ENCODE peak calls at places on chromosomes 2 and 18, in eight cellular contexts. H, M, W, Q, I, E, Y and Z are unnamed samples.

GRCh38 chr2:43482974-43483373 is 112.9 kb downstream of the THADA start:
- DNase-seq in Y (no peak), E (peak; percentile 56), M (no peak), Q (no peak), I (no peak), H (peak; percentile 94), W (peak; percentile 36), Z (peak; percentile 58)

GRCh38 chr2:54259413-54260240 is 3.6 kb upstream of the TSPYL6 start:
- DNase-seq in H (no peak), W (peak; percentile 22), E (peak; percentile 8), Q (no peak), M (no peak), I (no peak), Y (no peak), Z (no peak)

GRCh38 chr2:171630812-171631626 is 56.2 kb upstream of the DYNC1I2 start:
- DNase-seq in Y (no peak), W (no peak), Q (no peak), E (no peak), M (no peak), I (no peak), H (no peak), Z (no peak)

GRCh38 chr2:46909771-46910419 is 5.7 kb downstream of the MCFD2 start:
- DNase-seq in E (peak; percentile 90), W (peak; percentile 88), I (no peak), M (no peak), Q (no peak), Y (no peak), H (peak; percentile 85), Z (peak; percentile 71)

GRCh38 chr2:190679813-190680591 is 31.1 kb downstream of the NAB1 start:
- DNase-seq in E (peak; percentile 41), W (peak; percentile 21), I (peak; percentile 12), M (peak; percentile 83), Y (peak; percentile 70), Q (no peak), H (peak; percentile 41), Z (no peak)

GRCh38 chr2:216049452-216049851 is 32.2 kb downstream of the PECR start:
- DNase-seq in H (no peak), E (no peak), Y (no peak), W (no peak), Q (no peak), I (no peak), M (no peak), Z (no peak)

GRCh38 chr2:18932864-18933263 is 343.5 kb upstream of the NT5C1B start:
- DNase-seq in H (no peak), E (no peak), W (peak; percentile 8), I (no peak), Q (no peak), M (no peak), Y (no peak), Z (peak; percentile 37)

GRCh38 chr2:7180641-7181370 is 263.6 kb downstream of the RNF144A start:
- DNase-seq in E (peak; percentile 95), I (no peak), H (peak; percentile 27), M (no peak), Q (no peak), Y (no peak), W (no peak), Z (peak; percentile 31)

GRCh38 chr2:225270861-225271260 is 128.6 kb upstream of the NYAP2 start:
- DNase-seq in M (no peak), W (peak; percentile 53), I (no peak), Q (no peak), E (peak; percentile 83), H (peak; percentile 80), Y (no peak), Z (peak; percentile 43)

GRCh38 chr2:227759411-227760113 is 13.9 kb downstream of the SCYGR8 start:
- DNase-seq in Q (no peak), H (no peak), I (peak; percentile 33), Y (no peak), M (no peak), W (no peak), E (no peak), Z (no peak)

GRCh38 chr2:145325485-145325884 is 805.6 kb upstream of the ZEB2 start:
- DNase-seq in M (no peak), I (no peak), Q (no peak), H (no peak), E (peak; percentile 76), W (no peak), Y (no peak), Z (no peak)

GRCh38 chr2:3338360-3338759 is 39.3 kb downstream of the EIPR1 start:
- DNase-seq in I (no peak), Q (no peak), E (no peak), Y (no peak), H (no peak), W (no peak), M (no peak), Z (no peak)

GRCh38 chr18:45771587-45771986 is 47.6 kb downstream of the SLC14A1 start:
- DNase-seq in Y (no peak), M (no peak), Q (no peak), E (no peak), W (peak; percentile 78), I (no peak), H (no peak), Z (no peak)

GRCh38 chr2:234033174-234033573 is 17.3 kb upstream of the SPP2 start:
- DNase-seq in W (peak; percentile 12), E (no peak), M (no peak), Q (no peak), I (no peak), Y (no peak), H (peak; percentile 68), Z (no peak)

GRCh38 chr2:69306897-69307695 is 79.9 kb downstream of the GFPT1 start:
- DNase-seq in W (peak; percentile 77), Y (peak; percentile 87), E (peak; percentile 78), Q (no peak), H (peak; percentile 79), I (peak; percentile 72), M (peak; percentile 89), Z (peak; percentile 81)
- TF ChIP-seq CTCF in W (peak; percentile 93), Y (peak; percentile 51), E (peak; percentile 88), Q (peak; percentile 85), H (peak; percentile 76), I (peak; percentile 70), M (peak; percentile 58), Z (peak; percentile 84)

GRCh38 chr2:176079851-176080539 is 3.8 kb downstream of the EVX2 start:
- DNase-seq in H (peak; percentile 54), Y (no peak), M (peak; percentile 90), E (no peak), I (peak; percentile 66), Q (no peak), W (peak; percentile 30), Z (peak; percentile 52)
- TF ChIP-seq CTCF in H (peak; percentile 38), Y (peak; percentile 54), M (peak; percentile 98), E (peak; percentile 47), I (peak; percentile 96), Q (peak; percentile 39), W (peak; percentile 67), Z (peak; percentile 46)

GRCh38 chr2:274503-274902 is 9.8 kb downstream of the ACP1 start:
- DNase-seq in Q (no peak), I (no peak), Y (no peak), M (peak; percentile 19), E (no peak), W (no peak), H (no peak), Z (no peak)
- TF ChIP-seq CTCF in Q (no peak), I (no peak), Y (no peak), M (no peak), E (peak; percentile 54), W (no peak), H (no peak), Z (no peak)

DNA sequence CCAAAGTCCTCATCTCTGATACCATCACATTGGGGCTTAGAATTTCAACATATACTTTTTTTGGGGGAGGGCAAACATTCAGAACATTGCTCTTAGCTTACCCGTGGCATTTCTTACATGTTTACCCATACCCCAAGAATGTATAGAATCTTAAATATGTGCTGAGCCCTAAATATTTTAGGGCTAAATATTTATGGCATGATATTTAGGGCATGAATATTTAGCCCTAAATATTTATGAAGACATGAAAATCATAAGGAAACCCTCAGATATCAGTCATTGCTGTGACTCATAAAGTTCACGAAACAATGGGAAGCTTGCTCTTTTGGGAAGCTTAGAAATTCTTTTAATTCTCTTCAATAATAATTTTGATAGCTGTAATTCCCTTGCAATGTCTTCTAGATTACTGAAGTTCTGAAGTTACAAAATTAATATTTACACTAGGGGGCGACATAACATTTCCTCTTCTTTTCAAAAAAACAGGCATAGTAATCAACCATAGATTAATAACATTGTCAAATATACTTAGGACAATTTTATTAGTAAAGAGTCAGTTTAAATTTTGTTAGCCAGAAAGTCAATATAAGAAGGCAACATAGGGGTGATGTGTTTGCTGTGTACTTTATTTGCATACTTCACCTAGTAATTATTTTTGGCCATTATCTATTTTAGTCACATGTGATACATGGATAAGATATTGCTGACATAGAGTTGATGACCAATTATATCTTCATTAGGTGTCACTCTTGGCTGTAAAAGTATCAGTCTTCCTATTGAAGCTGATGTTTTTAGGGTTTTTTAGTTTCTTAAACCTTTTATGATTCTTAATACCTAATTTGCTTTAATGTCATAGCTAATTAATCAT is 13.1 kb downstream of the ZNF804A start:
- DNase-seq in E (peak; percentile 74), I (no peak), H (peak; percentile 40), Q (no peak), Y (no peak), M (no peak), W (peak; percentile 48), Z (peak; percentile 27)
- TF ChIP-seq CTCF in E (peak; percentile 77), I (peak; percentile 65), H (peak; percentile 40), Q (peak; percentile 33), Y (no peak), M (peak; percentile 40), W (peak; percentile 60), Z (peak; percentile 46)

GRCh38 chr2:29314816-29315571 is 199.8 kb downstream of the CLIP4 start:
- DNase-seq in W (no peak), I (no peak), Q (no peak), H (no peak), E (peak; percentile 59), Y (peak; percentile 54), M (peak; percentile 16), Z (peak; percentile 12)
- TF ChIP-seq CTCF in W (no peak), I (peak; percentile 16), Q (no peak), H (no peak), E (peak; percentile 27), Y (no peak), M (no peak), Z (peak; percentile 17)

GRCh38 chr2:101860157-101860556 is 131.6 kb upstream of the IL1R2 start:
- DNase-seq in W (no peak), E (no peak), M (peak; percentile 36), Q (no peak), Y (no peak), I (no peak), H (no peak), Z (no peak)
- TF ChIP-seq CTCF in W (no peak), E (peak; percentile 24), M (no peak), Q (no peak), Y (no peak), I (no peak), H (no peak), Z (no peak)

GRCh38 chr2:116820986-116821385 is 993.5 kb upstream of the DDX18 start:
- DNase-seq in I (no peak), M (no peak), Y (no peak), H (no peak), W (no peak), E (no peak), Q (no peak), Z (no peak)

DNA sequence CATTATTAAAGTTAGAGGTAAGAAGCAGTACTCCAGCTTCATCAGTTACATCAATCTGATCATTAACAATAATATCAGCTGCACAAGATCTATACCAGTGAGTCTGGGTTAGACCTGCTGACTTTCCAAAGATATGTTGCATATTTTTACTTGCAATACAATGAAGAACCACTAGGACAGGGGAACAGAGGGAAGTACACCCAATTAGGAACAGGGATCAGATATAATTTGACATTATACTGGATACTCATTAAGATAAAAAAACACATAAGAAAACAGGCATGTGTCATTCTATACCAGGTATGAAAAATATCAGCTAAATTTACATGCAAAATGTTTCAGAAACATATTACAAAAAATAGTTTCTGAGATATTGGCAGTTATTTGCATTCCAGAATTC is 995.1 kb upstream of the DDX18 start:
- DNase-seq in E (no peak), W (no peak), Q (no peak), M (no peak), Y (no peak), I (no peak), H (no peak), Z (no peak)
- TF ChIP-seq CTCF in E (peak; percentile 40), W (no peak), Q (no peak), M (no peak), Y (no peak), I (peak; percentile 41), H (no peak), Z (no peak)